ENCODE peak calls at places on chromosomes 13 and 19, in nine cellular contexts. S is cardiac muscle cell; W is fibroblast of lung; Y is psoas muscle; O is upper lobe of left lung; C is HAP-1; P is CD8-positive, alpha-beta memory T cell; M is colonic mucosa; E is cardiac fibroblast. L is an unnamed sample.

GRCh38 chr13:106818971-106819370 is 251.0 kb upstream of the ARGLU1 start:
- DNase-seq in S (no peak), W (no peak), Y (no peak), O (no peak), C (no peak), P (no peak), M (no peak), E (no peak), L (no peak)

GRCh38 chr19:53868892-53869804 is 1.5 kb downstream of the MYADM start:
- DNase-seq in S (peak), W (peak), Y (peak), O (peak), C (peak), P (peak), M (peak), E (peak), L (peak)

GRCh38 chr19:53907193-53907581 is 1.9 kb upstream of the CACNG7 start:
- DNase-seq in S (no peak), W (no peak), Y (peak), O (no peak), C (no peak), P (no peak), M (no peak), E (no peak), L (no peak)

GRCh38 chr13:91154954-91155353 is 192.5 kb upstream of the MIR17HG start:
- DNase-seq in S (no peak), W (no peak), Y (no peak), O (peak), C (no peak), P (no peak), M (no peak), E (no peak), L (peak)

GRCh38 chr13:69324109-69324886 is 783.3 kb upstream of the ATXN8OS start:
- DNase-seq in S (no peak), W (peak), Y (no peak), O (no peak), C (peak), P (no peak), M (no peak), E (peak), L (no peak)

GRCh38 chr13:33639640-33640080 is 178.3 kb upstream of the RFC3 start:
- DNase-seq in S (no peak), W (no peak), Y (no peak), O (no peak), C (no peak), P (no peak), M (no peak), E (no peak), L (no peak)

GRCh38 chr13:26456578-26457119 is 100.8 kb upstream of the WASF3 start:
- DNase-seq in S (no peak), W (no peak), Y (no peak), O (no peak), C (no peak), P (no peak), M (no peak), E (no peak), L (no peak)

GRCh38 chr19:3276341-3276799 is 51.9 kb downstream of the CELF5 start:
- DNase-seq in S (no peak), W (no peak), Y (no peak), O (peak), C (no peak), P (peak), M (peak), E (no peak), L (peak)

GRCh38 chr13:83221813-83222241 is 660.4 kb downstream of the SLITRK1 start:
- DNase-seq in S (peak), W (peak), Y (no peak), O (no peak), C (no peak), P (no peak), M (no peak), E (peak), L (no peak)

GRCh38 chr13:113153810-113154748 is 4.4 kb upstream of the PROZ start:
- DNase-seq in S (peak), W (peak), Y (peak), O (peak), C (peak), P (peak), M (peak), E (peak), L (peak)

GRCh38 chr13:41296879-41297646 is 14.0 kb upstream of the NAA16 start:
- DNase-seq in S (no peak), W (no peak), Y (no peak), O (no peak), C (no peak), P (no peak), M (no peak), E (peak), L (no peak)

DNA sequence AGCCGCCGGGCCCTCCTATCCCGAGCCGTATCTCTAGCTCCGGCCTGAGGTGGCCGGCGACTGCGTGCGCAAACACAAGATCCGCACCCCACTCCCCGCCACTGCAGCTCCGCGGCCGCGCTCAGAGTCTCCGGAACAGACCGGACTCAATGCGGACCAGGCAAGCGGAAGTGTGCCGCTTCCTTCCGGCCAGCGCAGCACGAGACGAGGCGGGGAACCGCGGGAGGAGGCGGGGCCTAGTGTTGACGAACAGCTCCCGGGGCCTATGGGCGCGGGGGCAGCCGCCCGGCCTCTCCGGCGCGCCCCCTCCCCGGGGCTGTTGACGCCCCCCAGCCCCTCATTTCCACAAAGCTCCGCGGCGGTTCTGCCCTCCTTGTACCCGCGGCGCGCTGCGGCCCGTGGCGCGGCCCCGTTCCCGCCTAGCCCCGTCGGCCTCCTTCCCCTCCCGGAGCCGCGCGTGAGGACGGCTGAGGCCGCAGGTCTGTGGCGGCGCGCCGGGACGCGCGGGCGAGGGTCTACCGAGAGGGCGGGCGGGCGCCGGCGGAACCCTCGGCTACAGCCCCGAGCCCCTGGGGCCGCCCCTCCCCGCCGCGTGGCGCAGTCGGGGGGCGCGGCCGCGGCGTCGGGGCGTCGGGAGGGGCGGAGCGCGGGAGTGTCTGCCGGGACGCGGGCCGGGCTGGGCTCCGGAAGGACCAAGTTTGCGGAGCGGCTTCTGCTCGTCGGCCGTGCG is at the start of gene DPY19L3:
- DNase-seq in S (peak), W (peak), Y (peak), O (peak), C (peak), P (peak), M (peak), E (peak), L (peak)
- H3K4me3 ChIP-seq in S (peak), W (peak), Y (peak), O (peak), C (peak), P (peak), M (peak), E (peak), L (peak)

DNA sequence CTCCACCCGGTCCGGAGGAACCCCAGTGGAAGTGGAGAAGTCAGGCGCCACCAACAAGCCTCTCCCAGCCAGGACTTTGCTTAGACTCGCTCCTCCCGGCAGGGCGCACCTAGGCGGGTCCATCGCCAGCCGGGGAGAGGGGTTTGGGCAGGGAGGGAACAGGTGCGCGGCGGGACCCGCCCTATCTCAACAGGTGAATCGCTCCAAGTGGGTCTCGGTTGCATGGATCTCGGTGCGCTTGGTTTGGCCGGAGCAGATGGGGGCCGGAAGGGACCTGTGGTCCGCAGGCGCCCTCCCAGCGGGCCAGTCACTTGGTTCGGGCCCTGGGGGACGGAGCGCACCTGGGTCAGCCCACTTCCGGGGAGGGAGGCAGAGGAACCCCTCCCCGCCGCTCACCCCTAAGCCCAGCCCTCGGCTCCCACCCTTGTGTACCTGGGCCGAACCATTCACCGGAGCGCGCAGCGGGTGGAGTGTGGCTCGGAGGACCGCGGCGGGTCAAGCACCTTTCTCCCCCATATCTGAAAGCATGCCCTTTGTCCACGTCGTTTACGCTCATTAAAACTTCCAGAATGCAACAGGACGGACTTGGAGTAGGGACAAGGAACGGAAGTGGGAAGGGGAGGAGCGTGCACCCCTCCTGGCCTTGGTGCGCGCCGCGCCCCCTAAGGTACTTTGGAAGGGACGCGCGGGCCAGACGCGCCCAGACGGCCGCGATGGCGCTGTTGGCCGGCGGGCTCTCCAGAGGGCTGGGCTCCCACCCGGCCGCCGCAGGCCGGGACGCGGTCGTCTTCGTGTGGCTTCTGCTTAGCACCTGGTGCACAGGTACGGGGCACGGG is at the start of gene LSR:
- DNase-seq in S (no peak), W (no peak), Y (no peak), O (peak), C (peak), P (peak), M (peak), E (no peak), L (peak)
- H3K4me3 ChIP-seq in S (peak), W (no peak), Y (peak), O (peak), C (peak), P (peak), M (peak), E (no peak), L (peak)

GRCh38 chr19:19627442-19627715 is 641 bp downstream of the LPAR2 start:
- DNase-seq in S (no peak), W (no peak), Y (peak), O (no peak), C (no peak), P (no peak), M (no peak), E (no peak), L (no peak)
- H3K4me3 ChIP-seq in S (peak), W (no peak), Y (peak), O (peak), C (no peak), P (peak), M (peak), E (peak), L (peak)

GRCh38 chr19:55494172-55494761 is 6.0 kb downstream of the SSC5D start:
- DNase-seq in S (peak), W (peak), Y (peak), O (no peak), C (no peak), P (no peak), M (no peak), E (peak), L (no peak)
- H3K4me3 ChIP-seq in S (no peak), W (peak), Y (peak), O (peak), C (no peak), P (no peak), M (peak), E (peak), L (no peak)

GRCh38 chr13:46171223-46171622 is 10.8 kb downstream of the LCP1 start:
- DNase-seq in S (no peak), W (no peak), Y (no peak), O (no peak), C (no peak), P (no peak), M (no peak), E (no peak), L (no peak)
- H3K4me3 ChIP-seq in S (no peak), W (no peak), Y (no peak), O (no peak), C (no peak), P (peak), M (no peak), E (no peak), L (no peak)

GRCh38 chr19:1438035-1438932 is at the start of gene RPS15:
- DNase-seq in S (peak), W (peak), Y (peak), O (peak), C (peak), P (peak), M (peak), E (peak), L (peak)
- H3K4me3 ChIP-seq in S (peak), W (peak), Y (peak), O (peak), C (peak), P (peak), M (peak), E (peak), L (peak)

GRCh38 chr19:12880551-12881171 is 588 bp downstream of the DNASE2 start:
- DNase-seq in S (peak), W (peak), Y (no peak), O (peak), C (no peak), P (peak), M (peak), E (peak), L (no peak)
- H3K4me3 ChIP-seq in S (peak), W (peak), Y (peak), O (peak), C (peak), P (peak), M (peak), E (peak), L (no peak)

GRCh38 chr19:13866463-13867046 is 10.4 kb upstream of the NANOS3 start:
- DNase-seq in S (no peak), W (no peak), Y (no peak), O (no peak), C (no peak), P (no peak), M (no peak), E (no peak), L (no peak)
- H3K4me3 ChIP-seq in S (peak), W (peak), Y (peak), O (peak), C (peak), P (peak), M (no peak), E (no peak), L (peak)

DNA sequence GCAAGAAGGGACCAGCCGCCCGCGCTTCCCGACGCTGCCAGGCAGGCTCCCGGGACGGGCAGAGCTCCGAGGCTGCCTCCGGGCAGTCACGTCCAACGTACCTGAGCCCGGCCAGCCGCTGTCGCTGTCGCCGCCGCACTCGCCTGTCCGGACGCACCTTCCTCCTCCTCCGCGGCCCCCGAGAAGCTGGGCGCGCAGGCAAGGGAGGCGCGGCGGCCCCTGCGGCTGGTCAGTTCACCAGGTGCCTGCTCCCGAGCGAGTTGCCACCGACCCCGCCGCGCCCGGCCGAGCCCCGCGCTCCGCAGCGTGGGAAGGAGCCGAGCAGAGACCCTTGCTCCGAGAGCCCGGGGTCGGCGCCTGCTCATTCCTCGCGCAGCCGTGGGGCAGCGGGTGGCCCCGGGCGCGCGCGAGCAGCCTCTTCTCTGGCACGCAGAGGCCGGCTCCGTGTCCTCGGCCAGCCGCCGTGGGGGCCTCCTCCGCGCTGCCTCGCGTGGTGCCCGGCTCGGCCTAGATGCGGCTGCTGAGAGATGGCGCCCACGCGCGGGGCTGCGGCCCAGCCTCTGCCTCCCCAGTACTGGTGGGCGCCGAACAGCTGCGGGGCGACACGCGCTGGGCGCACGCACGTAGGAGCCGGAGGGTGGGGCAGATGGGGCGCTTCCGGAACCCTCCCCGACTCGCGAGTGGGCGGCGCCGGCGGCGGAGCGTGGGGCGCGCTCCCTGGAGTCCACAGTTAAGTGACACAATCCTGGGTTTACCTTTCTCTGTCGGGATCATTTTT is 419.4 kb downstream of the UQCRFS1 start:
- DNase-seq in S (no peak), W (no peak), Y (no peak), O (no peak), C (no peak), P (no peak), M (no peak), E (no peak), L (no peak)
- H3K4me3 ChIP-seq in S (peak), W (no peak), Y (no peak), O (no peak), C (no peak), P (no peak), M (peak), E (no peak), L (no peak)

L was measured in Caco-2.